ENCODE peak calls at places on chromosomes 13 and 19, in eight cellular contexts. S is neural progenitor cell; F is ascending aorta; Q is uterus; B is MM.1S; D is stomach; L is cardiac muscle cell; U is CD8-positive, alpha-beta T cell. Z is an unnamed sample.
A peak's percentile ranks its signal among the peaks of the same experiment; 100 is the strongest.

GRCh38 chr13:67147257-67148218 is 82.6 kb downstream of the PCDH9 start:
- DNase-seq in L (peak; percentile 79), B (no peak), U (no peak), F (no peak), Q (no peak), S (peak; percentile 11), D (no peak), Z (no peak)

GRCh38 chr13:74715718-74716117 is 581.5 kb upstream of the KLF12 start:
- DNase-seq in S (no peak), B (no peak), F (no peak), D (no peak), U (no peak), Q (no peak), L (no peak), Z (no peak)

GRCh38 chr13:51632643-51633357 is 48.5 kb downstream of the WDFY2 start:
- DNase-seq in B (no peak), Q (no peak), U (no peak), S (peak; percentile 86), L (no peak), D (no peak), F (no peak), Z (no peak)

GRCh38 chr19:45496349-45496953 is 396 bp downstream of the RTN2 start:
- DNase-seq in Q (peak; percentile 47), L (peak; percentile 28), D (no peak), S (peak; percentile 90), U (peak; percentile 46), F (no peak), B (peak; percentile 42), Z (peak; percentile 59)

GRCh38 chr13:105806335-105806920 is 729.0 kb downstream of the EFNB2 start:
- DNase-seq in L (peak; percentile 13), B (no peak), D (no peak), F (no peak), U (no peak), S (no peak), Q (no peak), Z (no peak)

GRCh38 chr13:113930711-113931637 is 42.9 kb downstream of the C13orf46 start:
- DNase-seq in L (no peak), F (peak; percentile 60), B (peak; percentile 78), S (no peak), U (peak; percentile 67), D (peak; percentile 24), Q (peak; percentile 11), Z (no peak)

GRCh38 chr13:51584731-51585191 is 499 bp downstream of the WDFY2 start:
- DNase-seq in U (peak; percentile 69), B (peak; percentile 55), S (peak; percentile 84), F (peak; percentile 81), Q (peak; percentile 61), L (peak; percentile 58), D (peak; percentile 56), Z (peak; percentile 63)

GRCh38 chr19:35696835-35697234 is 7.5 kb upstream of the ZBTB32 start:
- DNase-seq in S (no peak), U (no peak), B (peak; percentile 70), F (no peak), Q (no peak), D (no peak), L (no peak), Z (no peak)

GRCh38 chr13:80527400-80527799 is 186.5 kb upstream of the SPRY2 start:
- DNase-seq in U (no peak), L (no peak), S (no peak), F (no peak), D (no peak), B (no peak), Q (no peak), Z (no peak)

GRCh38 chr13:50261502-50261901 is 246.3 kb downstream of the KCNRG start:
- DNase-seq in S (no peak), L (no peak), U (no peak), B (no peak), F (no peak), D (no peak), Q (no peak), Z (no peak)

GRCh38 chr13:50255639-50256038 is 240.4 kb downstream of the KCNRG start:
- DNase-seq in S (no peak), B (peak; percentile 31), U (no peak), D (no peak), Q (no peak), L (no peak), F (no peak), Z (no peak)

DNA sequence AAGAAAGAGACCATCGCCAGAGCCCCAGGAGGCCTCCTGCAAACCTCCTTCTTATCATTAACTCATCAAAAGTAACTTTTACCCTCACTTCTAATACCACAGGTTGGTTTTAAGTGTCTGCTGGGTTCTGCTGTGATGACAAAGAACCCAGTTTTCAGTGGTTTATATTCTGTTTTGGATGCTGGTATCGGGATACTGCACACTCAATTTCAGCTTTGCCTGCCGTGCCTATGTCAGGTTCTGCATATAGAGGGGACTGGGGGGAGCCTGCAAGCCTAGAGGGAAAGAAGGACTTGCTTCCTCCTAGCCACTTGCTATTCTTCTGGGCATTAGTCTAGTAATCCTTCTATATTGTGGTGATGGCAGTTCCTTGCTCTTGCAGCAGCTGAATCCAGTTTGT is 242.4 kb downstream of the KCNRG start:
- DNase-seq in Q (no peak), L (no peak), U (no peak), D (no peak), F (no peak), S (no peak), B (no peak), Z (no peak)
- TF ChIP-seq CTCF in Q (no peak), L (no peak), U (no peak), D (no peak), F (no peak), S (no peak), B (no peak), Z (no peak)

DNA sequence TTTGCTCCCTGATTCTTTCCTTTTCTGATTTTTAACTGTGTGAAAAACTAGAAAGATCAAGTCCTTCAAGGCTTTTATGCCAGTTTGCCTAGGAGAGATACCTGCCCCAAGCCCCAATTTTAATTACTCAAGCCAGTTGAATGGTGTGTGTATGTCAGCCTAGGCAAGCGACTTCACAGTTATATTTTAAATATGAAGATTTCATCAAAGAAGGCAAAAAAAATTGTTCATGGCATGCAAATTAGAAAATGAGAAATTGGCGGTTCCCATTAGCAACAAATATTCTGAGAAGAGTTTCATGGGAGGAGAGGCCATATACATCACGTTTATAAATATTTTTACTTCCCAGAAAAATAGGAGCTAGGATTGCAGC is 167.6 kb downstream of the SLC7A1 start:
- DNase-seq in D (no peak), B (no peak), S (no peak), U (no peak), L (no peak), Q (no peak), F (no peak), Z (no peak)
- H3K27ac ChIP-seq in D (no peak overlapping the region), B (no peak overlapping the region), S (no peak overlapping the region), U (no peak overlapping the region), L (peak overlapping the region; percentile 87), Q (peak overlapping the region; percentile 40), F (peak overlapping the region; percentile 72), Z (no peak overlapping the region)

GRCh38 chr19:18856385-18857126 is 24.8 kb downstream of the UPF1 start:
- DNase-seq in D (no peak), S (peak; percentile 58), U (no peak), B (no peak), F (no peak), L (peak; percentile 58), Q (no peak), Z (no peak)
- TF ChIP-seq CTCF in D (no peak), S (peak; percentile 46), U (no peak), B (no peak), F (no peak), L (peak; percentile 45), Q (no peak), Z (no peak)

GRCh38 chr13:98658131-98658530 is 81.2 kb upstream of the STK24 start:
- DNase-seq in D (no peak), L (peak; percentile 13), F (no peak), Q (no peak), S (no peak), B (no peak), U (no peak), Z (peak; percentile 38)
- H3K27ac ChIP-seq in D (no peak overlapping the region), L (no peak overlapping the region), F (no peak overlapping the region), Q (peak overlapping the region; percentile 10), S (no peak overlapping the region), B (no peak overlapping the region), U (no peak overlapping the region), Z (no peak overlapping the region)

GRCh38 chr19:24159707-24160106 is 72.7 kb downstream of the ZNF254 start:
- DNase-seq in L (peak; percentile 4), U (no peak), S (no peak), D (no peak), B (no peak), F (no peak), Q (no peak), Z (no peak)
- TF ChIP-seq CTCF in L (peak; percentile 32), U (no peak), S (peak; percentile 21), D (no peak), B (no peak), F (no peak), Q (no peak), Z (peak; percentile 14)

Z was measured in colonic mucosa.